ENCODE peak calls at places on chromosomes 7 and 10, in four cellular contexts. E, Q, T and X are unnamed samples.

GRCh38 chr10:27372095-27372494 is 131.5 kb upstream of the ACBD5 start:
- DNase-seq in T (no peak), E (no peak), Q (no peak), X (no peak)

GRCh38 chr7:35723011-35723410 is 28.1 kb upstream of the HERPUD2 start:
- DNase-seq in E (peak), Q (no peak), T (no peak), X (no peak)

GRCh38 chr7:30548762-30549344 is 44.2 kb upstream of the GGCT start:
- DNase-seq in T (no peak), E (peak), Q (peak), X (peak)

GRCh38 chr10:8577681-8578080 is 523.2 kb downstream of the GATA3 start:
- DNase-seq in E (no peak), Q (no peak), T (no peak), X (no peak)

GRCh38 chr7:372939-373791 is 83.2 kb downstream of the FOXL3 start:
- DNase-seq in E (no peak), Q (no peak), T (no peak), X (peak)

GRCh38 chr10:103800789-103801540 is 54.4 kb downstream of the SH3PXD2A start:
- DNase-seq in Q (no peak), T (no peak), E (peak), X (peak)

GRCh38 chr7:2645274-2645868 is 13.6 kb downstream of the TTYH3 start:
- DNase-seq in T (no peak), E (no peak), Q (no peak), X (no peak)

GRCh38 chr7:5872326-5872725 is 8.3 kb upstream of the OCM start:
- DNase-seq in T (no peak), Q (no peak), E (no peak), X (no peak)

GRCh38 chr10:48612241-48612943 is 7.5 kb upstream of the ARHGAP22 start:
- DNase-seq in T (no peak), Q (no peak), E (no peak), X (no peak)

GRCh38 chr7:30761214-30762156 is 9.6 kb downstream of the INMT start:
- DNase-seq in Q (peak), T (no peak), E (no peak), X (no peak)

GRCh38 chr7:1707756-1708611 is 37.9 kb downstream of the ELFN1 start:
- DNase-seq in T (no peak), E (no peak), Q (no peak), X (no peak)

GRCh38 chr7:149297034-149297755 is 35.2 kb downstream of the ZNF783 start:
- DNase-seq in T (no peak), E (no peak), Q (no peak), X (no peak)

GRCh38 chr7:116182023-116182422 is 28.3 kb upstream of the TES start:
- DNase-seq in E (no peak), Q (no peak), T (no peak), X (no peak)

GRCh38 chr10:80529604-80530003 is 8.1 kb upstream of the SH2D4B start:
- DNase-seq in Q (no peak), E (no peak), T (no peak), X (no peak)

GRCh38 chr10:102859911-102860310 is 5.9 kb downstream of the BORCS7 start:
- DNase-seq in Q (no peak), E (no peak), T (no peak), X (no peak)

GRCh38 chr10:82390866-82391658 is 516.1 kb downstream of the NRG3 start:
- DNase-seq in Q (no peak), T (no peak), E (no peak), X (no peak)

GRCh38 chr10:88129013-88129412 is 265.6 kb downstream of the PTEN start:
- DNase-seq in Q (no peak), T (no peak), E (no peak), X (no peak)

GRCh38 chr7:149310113-149310836 is 48.3 kb downstream of the ZNF783 start:
- DNase-seq in E (peak), Q (peak), T (no peak), X (peak)

GRCh38 chr7:38694326-38694725 is 63.2 kb upstream of the AMPH start:
- DNase-seq in E (no peak), T (no peak), Q (no peak), X (no peak)

GRCh38 chr7:115135769-115136410 is 214.0 kb downstream of the MDFIC start:
- DNase-seq in T (no peak), E (no peak), Q (no peak), X (peak)

GRCh38 chr7:40644454-40645188 is 509.8 kb downstream of the SUGCT start:
- DNase-seq in T (no peak), Q (no peak), E (no peak), X (no peak)

GRCh38 chr7:11188529-11189310 is 215.0 kb downstream of the PHF14 start:
- DNase-seq in T (no peak), E (no peak), Q (no peak), X (no peak)

GRCh38 chr10:112991888-112992491 is 41.9 kb downstream of the TCF7L2 start:
- DNase-seq in T (no peak), Q (no peak), E (no peak), X (peak)

GRCh38 chr10:45001382-45002148 is 842 bp downstream of the ZNF22 start:
- DNase-seq in T (no peak), E (peak), Q (peak), X (no peak)

GRCh38 chr7:37267251-37267650 is 181.4 kb downstream of the ELMO1 start:
- DNase-seq in T (no peak), E (no peak), Q (no peak), X (no peak)

GRCh38 chr7:155021699-155022145 is 18.8 kb upstream of the PAXIP1 start:
- DNase-seq in Q (no peak), T (no peak), E (no peak), X (no peak)

GRCh38 chr7:56447864-56448693 is 331.9 kb upstream of the NUPR2 start:
- DNase-seq in E (no peak), T (no peak), Q (peak), X (no peak)

GRCh38 chr10:84429926-84430520 is 101.6 kb downstream of the CCSER2 start:
- DNase-seq in Q (peak), T (peak), E (peak), X (peak)
- TF ChIP-seq JUN in Q (no peak), T (no peak), E (no peak), X (no peak)

GRCh38 chr7:26486153-26486552 is 194.5 kb downstream of the SNX10 start:
- DNase-seq in Q (no peak), T (no peak), E (no peak), X (no peak)
- TF ChIP-seq EP300 in Q (no peak), T (no peak), E (no peak), X (no peak)

GRCh38 chr7:141410353-141410752 is 140.9 kb upstream of the AGK start:
- DNase-seq in T (no peak), E (no peak), Q (no peak), X (no peak)

GRCh38 chr7:141411133-141411532 is 140.1 kb upstream of the AGK start:
- DNase-seq in Q (no peak), T (no peak), E (no peak), X (no peak)

GRCh38 chr7:141408440-141408839 is 142.8 kb upstream of the AGK start:
- DNase-seq in T (no peak), E (no peak), Q (no peak), X (no peak)

GRCh38 chr7:141409219-141409618 is 142.0 kb upstream of the AGK start:
- DNase-seq in Q (no peak), T (no peak), E (no peak), X (no peak)

DNA sequence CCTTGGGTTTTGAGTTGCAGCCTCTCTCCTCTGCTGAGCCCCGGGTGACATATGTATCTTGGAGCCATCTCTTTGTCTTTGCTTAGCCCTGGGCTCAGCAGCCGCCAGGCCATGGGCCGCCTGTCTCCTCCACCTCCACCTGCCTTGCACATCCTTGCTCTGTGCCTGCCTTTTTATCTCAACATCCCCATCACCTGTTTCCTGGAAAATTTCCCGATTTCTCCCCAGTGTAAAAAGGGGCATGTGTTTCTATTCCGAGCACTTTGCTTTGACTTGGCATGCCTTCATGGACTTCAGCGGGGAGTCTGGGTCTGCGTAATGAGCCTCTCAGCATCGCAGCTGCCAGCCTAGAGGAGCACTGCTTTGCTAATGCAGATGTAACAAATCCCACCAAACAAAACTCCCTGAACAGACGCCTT is 141.3 kb upstream of the AGK start:
- DNase-seq in E (no peak), T (no peak), Q (no peak), X (no peak)
- TF ChIP-seq JUN in E (no peak), T (no peak), Q (no peak), X (no peak)

GRCh38 chr10:6396652-6397051 is 183.4 kb downstream of the PRKCQ start:
- DNase-seq in Q (no peak), E (no peak), T (no peak), X (no peak)
- TF ChIP-seq EP300 in Q (no peak), E (no peak), T (no peak), X (no peak)

DNA sequence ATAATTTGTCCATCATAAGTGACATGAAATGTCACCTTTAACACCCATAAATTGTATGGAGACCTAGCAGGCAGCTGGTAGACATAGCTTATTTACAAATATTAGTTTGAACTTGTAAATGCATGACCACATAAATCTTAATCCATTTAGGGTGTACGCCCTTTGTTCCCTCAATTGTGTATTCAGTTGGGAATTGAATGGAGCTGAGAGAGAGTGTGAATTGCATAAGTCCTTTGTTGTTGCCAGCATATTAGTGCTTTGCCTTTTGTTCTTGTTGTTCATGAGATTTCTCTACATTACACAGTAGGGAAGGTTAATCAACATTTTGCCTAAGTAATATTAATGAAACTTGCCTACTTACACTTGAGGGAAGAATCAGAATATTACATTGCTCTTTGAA is 276.9 kb downstream of the CACNA2D1 start:
- DNase-seq in Q (no peak), E (no peak), T (no peak), X (no peak)
- TF ChIP-seq JUN in Q (no peak), E (no peak), T (no peak), X (no peak)

GRCh38 chr10:62093863-62094291 is 174.8 kb downstream of the RTKN2 start:
- DNase-seq in E (no peak), Q (no peak), T (no peak), X (peak)

GRCh38 chr10:62096534-62096933 is 172.1 kb downstream of the RTKN2 start:
- DNase-seq in E (no peak), Q (no peak), T (no peak), X (no peak)

GRCh38 chr10:62098278-62099121 is 170.1 kb downstream of the RTKN2 start:
- DNase-seq in T (no peak), Q (no peak), E (no peak), X (peak)

GRCh38 chr10:62092301-62092990 is 176.2 kb downstream of the RTKN2 start:
- DNase-seq in T (no peak), E (no peak), Q (no peak), X (no peak)

DNA sequence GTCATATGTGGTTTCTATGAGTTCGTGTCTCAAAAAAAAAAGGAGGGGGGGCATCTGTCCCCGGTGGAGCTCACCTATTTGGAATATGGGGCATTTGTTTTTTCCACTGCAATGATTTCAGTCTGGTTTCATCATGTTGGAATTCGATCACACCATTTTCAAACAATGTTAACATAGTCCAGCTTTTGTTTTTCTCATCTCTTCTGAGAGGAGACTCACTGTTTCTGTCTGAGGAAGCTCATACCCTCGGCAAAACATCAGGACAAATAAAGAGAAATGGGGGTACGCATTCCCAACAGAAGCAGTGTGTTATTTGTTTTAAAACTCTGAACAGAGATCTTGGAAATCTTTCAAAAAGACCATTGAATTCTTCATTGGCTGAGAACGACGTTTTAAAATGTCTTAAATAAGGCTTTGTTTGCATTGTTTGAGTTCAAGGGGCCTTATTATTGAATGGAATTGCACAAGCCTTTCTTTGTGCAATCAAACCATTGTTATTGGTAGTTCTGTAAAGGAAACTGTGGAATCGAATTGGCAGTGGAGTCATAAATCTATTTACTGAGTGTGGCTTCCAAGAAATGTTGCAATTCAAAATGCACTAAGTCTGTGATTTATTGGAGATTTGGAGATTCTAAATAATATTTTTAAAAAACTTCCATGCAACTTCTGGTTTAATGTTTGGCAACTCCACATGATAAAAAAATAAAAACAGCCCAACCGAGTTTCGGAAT is 173.1 kb downstream of the RTKN2 start:
- DNase-seq in T (no peak), E (peak), Q (no peak), X (peak)
- TF ChIP-seq EP300 in T (no peak), E (peak), Q (no peak), X (peak)

DNA sequence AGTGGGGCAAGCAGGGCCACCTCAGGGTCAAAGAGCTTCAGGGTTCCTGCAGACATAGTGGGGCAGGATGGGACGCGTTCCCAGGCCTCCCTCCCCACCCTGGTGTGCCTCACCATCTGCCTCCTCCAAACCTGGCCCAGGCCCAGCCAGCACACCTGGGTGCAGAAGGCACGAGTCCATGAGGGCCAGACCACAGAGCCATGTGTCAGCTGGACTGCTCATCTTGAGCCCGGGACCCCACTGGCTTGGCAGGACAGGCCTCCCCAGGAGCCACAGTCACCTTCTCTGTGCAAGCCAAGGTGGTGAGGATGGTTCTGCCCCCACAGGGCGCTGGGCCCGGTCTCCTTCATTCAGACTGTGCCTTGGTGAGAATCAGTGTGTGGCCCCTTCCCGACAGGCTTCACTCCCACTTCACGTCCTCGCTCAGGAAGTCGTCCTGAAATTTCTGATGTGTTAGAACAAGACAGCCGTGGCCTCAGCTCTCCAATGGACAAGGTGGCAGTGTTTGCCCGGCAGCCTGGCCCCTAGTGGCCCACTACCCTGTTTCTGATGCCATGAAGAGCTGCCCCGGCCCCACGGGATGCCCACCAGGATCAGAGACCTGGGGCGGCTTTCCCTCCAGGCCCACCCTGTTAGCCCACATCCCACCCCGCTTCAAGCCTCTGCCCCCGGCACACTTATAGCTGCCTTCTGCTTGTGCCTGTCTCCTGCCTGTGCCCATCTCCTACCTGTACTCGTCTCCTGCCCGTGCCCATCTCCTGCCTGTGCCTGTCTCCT is 59.6 kb upstream of the EBF3 start:
- DNase-seq in T (no peak), Q (no peak), E (no peak), X (no peak)
- TF ChIP-seq JUN in T (no peak), Q (no peak), E (no peak), X (no peak)

DNA sequence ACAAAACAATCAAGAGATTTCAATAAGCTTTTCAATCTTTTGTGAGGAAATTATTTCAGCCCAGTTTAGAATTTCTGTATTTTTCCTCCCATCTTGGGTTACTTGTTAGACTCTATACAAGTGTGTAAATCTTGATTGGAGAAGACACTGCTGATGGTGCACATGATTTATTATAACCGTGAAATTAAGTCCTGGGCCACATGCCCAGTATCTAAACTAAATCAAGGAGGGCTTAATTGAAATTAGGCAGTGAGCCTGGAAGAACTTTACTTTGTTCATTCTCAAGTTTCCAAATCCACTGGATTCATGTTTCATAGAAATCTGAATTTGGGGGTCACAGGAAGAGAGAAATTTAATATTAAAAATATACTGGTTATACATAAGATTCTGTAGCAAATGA is 44.5 kb downstream of the CSTF2T start:
- DNase-seq in T (no peak), E (no peak), Q (no peak), X (no peak)
- TF ChIP-seq EP300 in T (no peak), E (no peak), Q (no peak), X (no peak)